ENCODE peak calls at places on chromosomes 2 and 18, in four cellular contexts. One of them, this sample, is unnamed. For H3K9me3 and H3K36me3, the result is how much of the 10 kb centered on the place peaks cover.

GRCh38 chr2:2810504-2810903 is 479.4 kb upstream of the MYT1L start:
- DNase-seq in K562: no peak
- DNase-seq in cardiac muscle cell: no peak
- DNase-seq in psoas muscle: no peak
- DNase-seq in this sample: no peak

GRCh38 chr2:11286749-11287148 is 57.7 kb downstream of the ROCK2 start:
- DNase-seq in psoas muscle: no peak
- DNase-seq in K562: no peak
- DNase-seq in cardiac muscle cell: peak
- DNase-seq in this sample: no peak

GRCh38 chr18:78939105-78939504 is 40.5 kb upstream of the SALL3 start:
- DNase-seq in cardiac muscle cell: no peak
- DNase-seq in psoas muscle: no peak
- DNase-seq in K562: no peak
- DNase-seq in this sample: no peak

GRCh38 chr2:163601377-163601776 is 134.4 kb downstream of the FIGN start:
- DNase-seq in psoas muscle: no peak
- DNase-seq in K562: no peak
- DNase-seq in cardiac muscle cell: no peak
- DNase-seq in this sample: no peak

GRCh38 chr2:25651066-25651465 is 22.3 kb downstream of the DTNB start:
- DNase-seq in psoas muscle: no peak
- DNase-seq in K562: no peak
- DNase-seq in cardiac muscle cell: peak
- DNase-seq in this sample: no peak

GRCh38 chr2:134676960-134677359 is 41.8 kb downstream of the TMEM163 start:
- DNase-seq in K562: no peak
- DNase-seq in cardiac muscle cell: no peak
- DNase-seq in psoas muscle: no peak
- DNase-seq in this sample: no peak

GRCh38 chr2:204871246-204871953 is 326.1 kb downstream of the PARD3B start:
- DNase-seq in cardiac muscle cell: peak
- DNase-seq in K562: no peak
- DNase-seq in psoas muscle: no peak
- DNase-seq in this sample: no peak

GRCh38 chr2:191061381-191061982 is 47.5 kb upstream of the STAT1 start:
- DNase-seq in psoas muscle: no peak
- DNase-seq in cardiac muscle cell: no peak
- DNase-seq in K562: no peak
- DNase-seq in this sample: no peak

GRCh38 chr2:133886735-133887675 is 318.7 kb upstream of the NCKAP5 start:
- DNase-seq in cardiac muscle cell: peak
- DNase-seq in psoas muscle: peak
- DNase-seq in K562: peak
- DNase-seq in this sample: peak

GRCh38 chr2:43001055-43001378 is 208.6 kb upstream of the HAAO start:
- DNase-seq in K562: no peak
- DNase-seq in psoas muscle: no peak
- DNase-seq in cardiac muscle cell: no peak
- DNase-seq in this sample: no peak

GRCh38 chr2:170930132-170931109 is 1.4 kb downstream of the GORASP2 start:
- DNase-seq in K562: peak
- DNase-seq in psoas muscle: no peak
- DNase-seq in cardiac muscle cell: peak
- DNase-seq in this sample: peak

GRCh38 chr2:4981802-4982409 is 710.3 kb upstream of the SOX11 start:
- DNase-seq in K562: no peak
- DNase-seq in psoas muscle: no peak
- DNase-seq in cardiac muscle cell: no peak
- DNase-seq in this sample: no peak

GRCh38 chr2:177758591-177759371 is 313.8 kb downstream of the PDE11A start:
- DNase-seq in cardiac muscle cell: peak
- DNase-seq in K562: peak
- DNase-seq in psoas muscle: peak
- DNase-seq in this sample: peak

GRCh38 chr2:75844651-75845050 is 133.9 kb upstream of the GCFC2 start:
- DNase-seq in psoas muscle: no peak
- DNase-seq in cardiac muscle cell: peak
- DNase-seq in K562: no peak
- DNase-seq in this sample: no peak

GRCh38 chr2:215361876-215362561 is 50.2 kb downstream of the ATIC start:
- DNase-seq in K562: peak
- DNase-seq in psoas muscle: no peak
- DNase-seq in cardiac muscle cell: peak
- DNase-seq in this sample: no peak

GRCh38 chr2:46010925-46011490 is 286.2 kb upstream of the EPAS1 start:
- DNase-seq in cardiac muscle cell: peak
- DNase-seq in psoas muscle: no peak
- DNase-seq in K562: peak
- DNase-seq in this sample: no peak

GRCh38 chr2:61178603-61179545 is 16.9 kb downstream of the C2orf74 start:
- DNase-seq in K562: no peak
- DNase-seq in psoas muscle: no peak
- DNase-seq in cardiac muscle cell: peak
- DNase-seq in this sample: no peak

DNA sequence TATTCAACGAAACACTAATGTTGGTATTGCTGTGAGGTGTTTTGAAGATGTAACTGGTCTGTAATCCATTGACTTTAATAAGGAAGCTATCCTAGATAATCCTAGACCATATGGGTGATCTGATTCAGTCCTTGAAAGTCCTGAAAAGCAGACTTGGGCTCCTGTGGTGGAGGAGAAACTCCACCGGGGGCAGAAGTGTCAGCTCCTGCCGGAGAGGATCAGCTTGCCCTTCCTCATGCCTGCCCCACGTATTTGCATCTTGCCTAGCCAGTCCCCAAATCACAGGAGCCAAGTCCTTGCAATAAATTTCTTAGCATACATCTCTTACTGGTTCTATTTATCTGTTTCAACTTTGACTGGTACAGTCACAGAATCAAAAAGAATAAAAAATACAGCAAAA is 144.2 kb upstream of the DLGAP1 start:
- DNase-seq in K562: no peak
- DNase-seq in psoas muscle: no peak
- DNase-seq in cardiac muscle cell: no peak
- DNase-seq in this sample: no peak
- TF ChIP-seq CTCF in K562: no peak
- TF ChIP-seq CTCF in psoas muscle: no peak
- TF ChIP-seq CTCF in cardiac muscle cell: no peak
- TF ChIP-seq CTCF in this sample: no peak

GRCh38 chr2:132859550-132859949 is 189.5 kb upstream of the LYPD1 start:
- DNase-seq in cardiac muscle cell: no peak
- DNase-seq in psoas muscle: no peak
- DNase-seq in K562: no peak
- DNase-seq in this sample: no peak
- H3K9me3 ChIP-seq in cardiac muscle cell: under half
- H3K9me3 ChIP-seq in psoas muscle: under half
- H3K9me3 ChIP-seq in K562: under half
- H3K9me3 ChIP-seq in this sample: under half

DNA sequence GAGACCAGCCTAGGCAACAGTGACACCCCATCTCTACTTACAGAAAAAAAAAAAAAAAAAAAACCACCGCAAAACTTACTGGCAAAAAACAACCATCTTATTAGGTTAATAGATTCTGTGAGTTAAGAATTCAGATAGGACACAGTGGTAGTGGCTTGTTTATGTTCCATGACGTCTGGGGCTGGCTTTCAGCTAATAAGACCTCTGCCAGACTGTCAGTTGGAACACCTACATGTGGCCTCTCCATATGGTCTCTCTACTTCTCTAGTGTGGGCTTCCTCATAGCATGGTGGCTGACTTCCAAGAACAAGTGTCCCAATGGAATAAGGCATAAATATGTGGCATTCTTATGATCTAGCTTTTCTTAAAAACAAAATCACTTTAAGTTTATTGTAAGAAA is 94.0 kb upstream of the OTX1 start:
- DNase-seq in K562: no peak
- DNase-seq in cardiac muscle cell: peak
- DNase-seq in psoas muscle: no peak
- DNase-seq in this sample: no peak
- H3K36me3 ChIP-seq in K562: under half
- H3K36me3 ChIP-seq in cardiac muscle cell: under half
- H3K36me3 ChIP-seq in psoas muscle: under half
- H3K36me3 ChIP-seq in this sample: under half

GRCh38 chr2:96345403-96345802 is 9.8 kb downstream of the NCAPH start:
- DNase-seq in cardiac muscle cell: no peak
- DNase-seq in K562: no peak
- DNase-seq in psoas muscle: no peak
- DNase-seq in this sample: peak
- TF ChIP-seq CTCF in cardiac muscle cell: peak
- TF ChIP-seq CTCF in K562: no peak
- TF ChIP-seq CTCF in psoas muscle: peak
- TF ChIP-seq CTCF in this sample: peak

GRCh38 chr2:72255540-72255939 is 107.9 kb upstream of the CYP26B1 start:
- DNase-seq in cardiac muscle cell: no peak
- DNase-seq in psoas muscle: no peak
- DNase-seq in K562: no peak
- DNase-seq in this sample: no peak
- H3K9me3 ChIP-seq in cardiac muscle cell: under half
- H3K9me3 ChIP-seq in psoas muscle: under half
- H3K9me3 ChIP-seq in K562: under half
- H3K9me3 ChIP-seq in this sample: under half

This sample was measured in WERI-Rb-1.